ENCODE peak calls at places on chromosomes 5 and 9, in nine cellular contexts. T is GM23248; W is PC-9; O is CD4-positive, alpha-beta memory T cell; B is aorta; A is CD4-positive, CD25-positive, alpha-beta regulatory T cell; U is colonic mucosa; P is SJSA1; N is psoas muscle. S is an unnamed sample. For H3K4me1, the result is how much of the 10 kb centered on the place peaks cover.

GRCh38 chr9:130268521-130269131 is 3.1 kb downstream of the HMCN2 start:
- DNase-seq in W (no peak), N (no peak), B (no peak), U (no peak), O (no peak), T (no peak), A (no peak), P (no peak), S (no peak)

GRCh38 chr5:42666821-42667325 is 89.7 kb upstream of the CCDC152 start:
- DNase-seq in U (no peak), W (no peak), N (no peak), T (no peak), A (no peak), P (no peak), O (no peak), B (no peak), S (no peak)

GRCh38 chr5:139683295-139684271 is 35.4 kb downstream of the CXXC5 start:
- DNase-seq in B (no peak), N (no peak), W (no peak), T (no peak), U (no peak), A (no peak), P (no peak), O (no peak), S (no peak)

GRCh38 chr5:138637256-138637655 is 62.1 kb upstream of the HSPA9 start:
- DNase-seq in T (no peak), U (no peak), W (no peak), B (no peak), N (no peak), P (no peak), O (no peak), A (no peak), S (no peak)

GRCh38 chr5:125049721-125050357 is 303.4 kb upstream of the ZNF608 start:
- DNase-seq in N (no peak), O (no peak), T (no peak), A (no peak), B (no peak), W (peak), P (no peak), U (no peak), S (no peak)

GRCh38 chr5:163473613-163474243 is 13.3 kb downstream of the HMMR start:
- DNase-seq in B (no peak), T (no peak), W (no peak), N (no peak), P (no peak), A (no peak), U (no peak), O (peak), S (no peak)

GRCh38 chr5:6496207-6496584 is 47.5 kb downstream of the UBE2QL1 start:
- DNase-seq in U (no peak), O (no peak), P (no peak), B (no peak), N (no peak), T (no peak), A (no peak), W (no peak), S (no peak)

GRCh38 chr5:132234684-132235062 is 7.0 kb upstream of the P4HA2 start:
- DNase-seq in T (no peak), P (no peak), B (peak), W (no peak), U (no peak), O (no peak), A (no peak), N (no peak), S (no peak)

GRCh38 chr9:110443146-110443877 is 105.6 kb upstream of the TXNDC8 start:
- DNase-seq in N (no peak), W (peak), B (no peak), P (no peak), T (peak), O (no peak), A (no peak), U (no peak), S (no peak)

GRCh38 chr5:58403822-58404433 is 56.0 kb downstream of the PLK2 start:
- DNase-seq in B (no peak), P (no peak), A (no peak), T (no peak), U (no peak), O (no peak), W (no peak), N (no peak), S (no peak)

GRCh38 chr5:483011-483410 is 40.0 kb downstream of the EXOC3 start:
- DNase-seq in W (no peak), P (no peak), N (no peak), B (no peak), T (no peak), A (no peak), U (no peak), O (no peak), S (no peak)

GRCh38 chr5:482506-482905 is 39.5 kb downstream of the EXOC3 start:
- DNase-seq in T (no peak), B (no peak), W (no peak), O (no peak), P (no peak), N (no peak), A (no peak), U (no peak), S (no peak)

GRCh38 chr5:483434-484184 is 40.6 kb downstream of the EXOC3 start:
- DNase-seq in B (no peak), O (no peak), N (no peak), T (no peak), A (no peak), W (no peak), U (no peak), P (no peak), S (no peak)

GRCh38 chr5:481347-481746 is 38.4 kb downstream of the EXOC3 start:
- DNase-seq in T (no peak), W (no peak), O (no peak), N (no peak), U (no peak), B (no peak), A (no peak), P (no peak), S (no peak)

GRCh38 chr5:482021-482420 is 39.0 kb downstream of the EXOC3 start:
- DNase-seq in T (no peak), P (no peak), N (no peak), A (no peak), U (no peak), O (no peak), W (no peak), B (no peak), S (no peak)
- H3K4me1 ChIP-seq in T (under half), P (under half), N (under half), A (under half), U (under half), O (under half), W (under half), B (under half), S (under half)

GRCh38 chr9:137733429-137733828 is 114.6 kb downstream of the EHMT1 start:
- DNase-seq in O (no peak), U (no peak), P (no peak), A (no peak), W (no peak), B (no peak), N (no peak), T (no peak), S (no peak)
- H3K27ac ChIP-seq in O (no peak), U (no peak), P (no peak), A (no peak), W (no peak), B (no peak), N (no peak), T (no peak), S (no peak)

GRCh38 chr9:69130456-69131441 is 43.3 kb upstream of the TJP2 start:
- DNase-seq in U (no peak), P (no peak), B (no peak), O (no peak), A (no peak), W (no peak), T (peak), N (no peak), S (no peak)
- H3K4me3 ChIP-seq in U (no peak), P (no peak), B (no peak), O (no peak), A (no peak), W (no peak), T (no peak), N (no peak), S (no peak)

GRCh38 chr5:133360693-133361479 is 251.5 kb downstream of the FSTL4 start:
- DNase-seq in B (no peak), A (no peak), U (no peak), N (no peak), P (no peak), T (no peak), O (no peak), W (no peak), S (no peak)
- H3K4me1 ChIP-seq in B (under half), A (under half), U (under half), N (under half), P (under half), T (under half), O (under half), W (under half), S (under half)

S was measured in testis.